ENCODE peak calls at places on chromosome 6, in seven cellular contexts. S is BE2C; A is CD4-positive, alpha-beta memory T cell; G is endothelial cell of umbilical vein; R is heart right ventricle; H is lower lobe of right lung; I is adipocyte. O is an unnamed sample. For H3K9me3, the result is how much of the 10 kb centered on the place peaks cover.

GRCh38 chr6:153947817-153948447 is 91.1 kb upstream of the OPRM1 start:
- DNase-seq in I (no peak), S (peak), H (no peak), R (no peak), A (no peak), G (no peak), O (no peak)

GRCh38 chr6:132749111-132749510 is 8.6 kb downstream of the VNN2 start:
- DNase-seq in S (no peak), H (no peak), G (no peak), R (no peak), I (peak), A (no peak), O (no peak)

GRCh38 chr6:10800810-10801209 is 37.5 kb downstream of the MAK start:
- DNase-seq in S (no peak), H (no peak), I (peak), G (peak), A (no peak), R (no peak), O (no peak)

GRCh38 chr6:71080793-71081192 is 123.9 kb upstream of the B3GAT2 start:
- DNase-seq in R (no peak), A (no peak), H (no peak), I (no peak), S (no peak), G (no peak), O (no peak)

GRCh38 chr6:84492246-84493135 is 265.0 kb upstream of the CEP162 start:
- DNase-seq in I (no peak), R (no peak), G (peak), S (no peak), H (no peak), A (no peak), O (no peak)

GRCh38 chr6:122930252-122931180 is 65.5 kb upstream of the CLVS2 start:
- DNase-seq in R (no peak), I (no peak), H (no peak), A (no peak), G (no peak), S (no peak), O (no peak)

GRCh38 chr6:139161817-139162284 is 27.0 kb downstream of the HECA start:
- DNase-seq in S (no peak), H (no peak), R (no peak), G (no peak), A (peak), I (no peak), O (peak)

GRCh38 chr6:56199956-56200355 is 47.4 kb downstream of the COL21A1 start:
- DNase-seq in H (no peak), I (no peak), S (no peak), R (no peak), A (no peak), G (no peak), O (no peak)

GRCh38 chr6:37021356-37022129 is 16.1 kb downstream of the FGD2 start:
- DNase-seq in A (peak), S (peak), R (no peak), I (peak), H (no peak), G (peak), O (peak)

GRCh38 chr6:7261030-7261841 is 51.8 kb downstream of the SSR1 start:
- DNase-seq in R (peak), G (peak), H (peak), S (peak), A (peak), I (peak), O (no peak)

GRCh38 chr6:156427345-156427744 is 349.8 kb upstream of the ARID1B start:
- DNase-seq in G (peak), I (peak), S (peak), R (peak), H (no peak), A (no peak), O (no peak)

GRCh38 chr6:96862560-96862959 is 25.3 kb upstream of the GPR63 start:
- DNase-seq in I (no peak), A (no peak), H (no peak), R (no peak), S (peak), G (no peak), O (no peak)

GRCh38 chr6:7424967-7425807 is 35.6 kb downstream of the RIOK1 start:
- DNase-seq in A (no peak), G (peak), S (no peak), H (no peak), R (peak), I (peak), O (no peak)

GRCh38 chr6:160810238-160810637 is 108.2 kb downstream of the PLG start:
- DNase-seq in S (no peak), R (no peak), A (no peak), I (no peak), H (no peak), G (no peak), O (no peak)

GRCh38 chr6:5730586-5731263 is 276.0 kb downstream of the NRN1 start:
- DNase-seq in A (no peak), R (no peak), G (no peak), S (no peak), I (peak), H (no peak), O (no peak)

GRCh38 chr6:69232506-69233194 is 564.2 kb downstream of the LMBRD1 start:
- DNase-seq in S (peak), I (peak), A (peak), R (peak), G (peak), H (peak), O (no peak)

GRCh38 chr6:11815231-11815630 is 36.6 kb upstream of the ADTRP start:
- DNase-seq in G (no peak), A (no peak), S (no peak), I (peak), R (no peak), H (no peak), O (no peak)

GRCh38 chr6:37952027-37952426 is 132.5 kb downstream of the ZFAND3 start:
- DNase-seq in A (no peak), S (no peak), R (no peak), I (no peak), G (no peak), H (no peak), O (no peak)

GRCh38 chr6:148890605-148891004 is 143.8 kb downstream of the UST start:
- DNase-seq in G (no peak), A (no peak), I (no peak), H (no peak), R (no peak), S (no peak), O (no peak)

DNA sequence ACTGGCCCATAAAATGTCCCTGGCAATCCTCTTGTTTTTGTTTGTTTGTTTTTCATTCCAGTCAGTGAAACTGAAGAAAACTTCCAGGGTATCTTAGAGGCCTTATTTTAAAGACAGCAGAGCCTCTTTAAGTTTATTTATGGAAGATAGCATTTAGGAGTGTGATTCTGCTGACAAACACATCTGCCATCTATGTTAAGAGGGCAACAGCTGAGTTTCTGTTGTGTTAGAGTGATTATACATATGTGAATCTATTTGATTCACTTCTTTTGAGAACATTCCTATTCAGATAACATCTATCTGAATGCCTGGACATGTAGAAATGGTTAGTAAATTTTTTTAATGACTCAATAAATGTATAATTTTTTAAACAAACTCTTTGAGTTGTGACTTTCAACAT is 812.5 kb downstream of the TENT5A start:
- DNase-seq in G (no peak), H (no peak), R (no peak), S (no peak), A (no peak), I (peak), O (no peak)
- H3K9me3 ChIP-seq in G (under half), H (under half), R (under half), S (under half), A (under half), I (under half), O (under half)

GRCh38 chr6:30282522-30282921 is 44.2 kb upstream of the TRIM39 start:
- DNase-seq in G (no peak), S (no peak), I (no peak), A (no peak), H (no peak), R (no peak), O (no peak)
- H3K9me3 ChIP-seq in G (under half), S (under half), I (half or more), A (under half), H (half or more), R (under half), O (under half)

GRCh38 chr6:167712332-167713087 is 114.2 kb upstream of the AFDN start:
- DNase-seq in I (no peak), G (no peak), A (no peak), S (no peak), H (no peak), R (no peak), O (no peak)
- H3K9me3 ChIP-seq in I (under half), G (under half), A (under half), S (under half), H (under half), R (under half), O (under half)

GRCh38 chr6:165229216-165229615 is 80.2 kb downstream of the C6orf118 start:
- DNase-seq in G (no peak), R (no peak), A (no peak), H (no peak), I (no peak), S (no peak), O (no peak)
- H3K9me3 ChIP-seq in G (under half), R (under half), A (under half), H (under half), I (under half), S (under half), O (under half)

GRCh38 chr6:23368557-23368956 is 757.5 kb upstream of the NRSN1 start:
- DNase-seq in R (no peak), I (no peak), A (no peak), G (no peak), H (no peak), S (no peak), O (no peak)
- H3K9me3 ChIP-seq in R (under half), I (under half), A (under half), G (under half), H (under half), S (under half), O (under half)

GRCh38 chr6:75205776-75206334 is at the start of gene COL12A1:
- DNase-seq in A (peak), R (peak), G (peak), S (peak), H (peak), I (peak), O (no peak)

GRCh38 chr6:75203721-75204120 is 2.1 kb downstream of the COL12A1 start:
- DNase-seq in S (no peak), H (no peak), R (no peak), I (peak), A (no peak), G (no peak), O (no peak)

GRCh38 chr6:75204959-75205775 is 686 bp downstream of the COL12A1 start:
- DNase-seq in G (peak), S (no peak), A (no peak), H (peak), R (peak), I (peak), O (no peak)

GRCh38 chr6:75202676-75203131 is 3.1 kb downstream of the COL12A1 start:
- DNase-seq in S (no peak), R (no peak), H (no peak), A (no peak), G (no peak), I (no peak), O (no peak)

GRCh38 chr6:75204222-75204958 is 1.5 kb downstream of the COL12A1 start:
- DNase-seq in H (peak), A (no peak), S (peak), R (peak), G (peak), I (peak), O (no peak)
- H3K9me3 ChIP-seq in H (under half), A (under half), S (under half), R (under half), G (under half), I (under half), O (under half)